ENCODE peak calls at places on chromosomes 16 and 17, in six cellular contexts. G is neural progenitor cell, F is thoracic aorta, L is tibial nerve, D is Caco-2, Q is lung. H is an unnamed sample.
A peak's percentile ranks its signal among the peaks of the same experiment; 100 is the strongest.

GRCh38 chr17:29250666-29251065 is 4.0 kb downstream of the CRYBA1 start:
- DNase-seq in G (no peak), F (no peak), L (no peak), D (no peak), Q (no peak), H (no peak)

GRCh38 chr16:78127130-78127529 is 27.7 kb downstream of the WWOX start:
- DNase-seq in G (no peak), F (no peak), L (no peak), D (no peak), Q (no peak), H (no peak)

GRCh38 chr17:81537856-81538555 is 9.8 kb downstream of the FSCN2 start:
- DNase-seq in G (no peak), F (no peak), L (no peak), D (no peak), Q (no peak), H (no peak)

GRCh38 chr17:8470447-8471047 is 34.9 kb downstream of the NDEL1 start:
- DNase-seq in G (no peak), F (no peak), L (no peak), D (no peak), Q (no peak), H (no peak)

GRCh38 chr16:6863135-6863534 is 469.5 kb upstream of the RBFOX1 start:
- DNase-seq in G (peak; percentile 52), F (no peak), L (no peak), D (no peak), Q (no peak), H (no peak)

GRCh38 chr17:10061131-10061581 is 137.2 kb downstream of the GAS7 start:
- DNase-seq in G (no peak), F (no peak), L (no peak), D (no peak), Q (no peak), H (no peak)

GRCh38 chr17:2076461-2076984 is 21.6 kb downstream of the HIC1 start:
- DNase-seq in G (no peak), F (no peak), L (no peak), D (no peak), Q (no peak), H (peak; percentile 26)

GRCh38 chr16:50690177-50690576 is 3.2 kb upstream of the NOD2 start:
- DNase-seq in G (no peak), F (no peak), L (no peak), D (no peak), Q (no peak), H (no peak)

GRCh38 chr17:78144736-78145641 is 1.2 kb upstream of the C17orf99 start:
- DNase-seq in G (no peak), F (no peak), L (no peak), D (no peak), Q (peak; percentile 90), H (no peak)

GRCh38 chr16:88697831-88698693 is 8.1 kb downstream of the RNF166 start:
- DNase-seq in G (no peak), F (no peak), L (no peak), D (peak; percentile 40), Q (no peak), H (no peak)

GRCh38 chr17:78484300-78485159 is 92.7 kb downstream of the DNAH17 start:
- DNase-seq in G (peak; percentile 69), F (no peak), L (no peak), D (peak; percentile 59), Q (no peak), H (peak; percentile 49)

GRCh38 chr16:85433477-85433876 is 179.6 kb upstream of the GSE1 start:
- DNase-seq in G (no peak), F (no peak), L (no peak), D (no peak), Q (no peak), H (no peak)
- H3K27me3 ChIP-seq in G (peaks cover 15% of the 10 kb centered on the region), F (no peaks in the 10 kb centered on the region), L (no peaks in the 10 kb centered on the region), D (no peaks in the 10 kb centered on the region), Q (no peaks in the 10 kb centered on the region), H (no peaks in the 10 kb centered on the region)

GRCh38 chr17:3796110-3796821 is 4.7 kb downstream of the ITGAE start:
- DNase-seq in G (no peak), F (no peak), L (no peak), D (no peak), Q (no peak), H (peak; percentile 92)
- H3K4me1 ChIP-seq in G (no peaks in the 10 kb centered on the region), F (peaks cover 6% of the 10 kb centered on the region), L (no peaks in the 10 kb centered on the region), D (no peaks in the 10 kb centered on the region), Q (no peaks in the 10 kb centered on the region), H (peaks cover 26% of the 10 kb centered on the region)

DNA sequence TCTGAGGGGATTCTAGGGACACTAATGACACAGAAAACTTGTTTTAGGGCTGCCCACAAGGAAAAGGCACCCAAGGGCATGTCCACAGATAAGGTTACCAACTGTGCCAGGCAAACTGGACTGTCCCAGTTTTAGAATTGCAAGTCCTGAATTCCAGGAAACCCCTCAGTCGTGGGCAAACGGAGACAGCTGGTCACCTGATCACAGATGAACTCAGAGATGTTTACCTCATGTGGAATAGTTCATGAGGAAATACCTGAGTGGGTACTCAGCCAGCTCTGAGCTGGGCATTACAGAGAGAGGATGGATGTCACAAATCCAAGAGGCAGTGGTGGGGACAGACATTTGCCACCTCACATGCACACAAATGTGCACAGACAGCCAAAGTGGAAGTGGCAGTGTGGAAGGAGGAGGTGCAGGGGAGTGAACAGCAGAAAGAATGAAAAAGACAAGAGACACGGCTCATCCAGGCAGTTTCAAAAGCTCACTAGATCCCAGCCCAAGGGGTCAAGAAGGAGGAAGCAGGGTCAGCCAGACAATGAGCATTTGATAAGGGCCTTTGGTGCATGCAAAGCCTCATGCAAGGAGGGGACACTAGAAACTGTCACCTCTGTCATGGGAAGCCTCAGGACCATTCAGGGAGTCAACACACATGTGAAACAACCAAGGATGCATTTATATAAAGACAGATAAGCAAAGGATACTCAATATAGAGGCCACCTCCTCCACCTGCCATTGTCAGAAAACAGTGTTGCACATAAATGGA is 24.8 kb downstream of the TTLL6 start:
- DNase-seq in G (no peak), F (no peak), L (no peak), D (no peak), Q (no peak), H (no peak)
- H3K27me3 ChIP-seq in G (peaks cover 44% of the 10 kb centered on the region), F (no peaks in the 10 kb centered on the region), L (peaks cover 28% of the 10 kb centered on the region), D (no peaks in the 10 kb centered on the region), Q (no peaks in the 10 kb centered on the region), H (peaks cover 3% of the 10 kb centered on the region)

DNA sequence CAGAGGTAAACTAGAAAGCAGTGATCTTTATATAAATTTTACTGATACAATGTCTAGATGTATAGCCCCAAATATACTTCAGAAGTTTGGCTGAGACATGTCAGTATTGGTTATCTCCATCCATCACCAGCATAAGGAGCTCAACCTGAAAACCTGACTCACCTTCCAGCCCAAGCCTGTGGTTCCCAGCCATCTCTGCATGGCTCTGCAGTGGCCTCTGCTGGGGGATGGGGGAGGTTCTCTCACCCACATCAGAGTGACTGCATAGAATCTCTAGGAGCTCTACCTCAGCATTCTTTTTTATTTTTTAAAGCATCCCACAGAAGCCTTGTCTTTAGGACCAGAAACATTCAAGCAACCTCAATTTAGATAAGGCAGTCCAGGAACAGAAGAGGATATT is 27.3 kb downstream of the USP7 start:
- DNase-seq in G (peak; percentile 61), F (no peak), L (no peak), D (peak; percentile 72), Q (no peak), H (peak; percentile 55)
- H3K4me1 ChIP-seq in G (peaks cover 3% of the 10 kb centered on the region), F (peaks cover 56% of the 10 kb centered on the region), L (peaks cover 28% of the 10 kb centered on the region), D (peaks cover 5% of the 10 kb centered on the region), Q (peaks cover 5% of the 10 kb centered on the region), H (peaks cover 63% of the 10 kb centered on the region)

GRCh38 chr16:1920727-1921155 is 2.5 kb upstream of the HS3ST6 start:
- DNase-seq in G (peak; percentile 93), F (no peak), L (no peak), D (peak; percentile 41), Q (peak; percentile 40), H (no peak)
- H3K27me3 ChIP-seq in G (peaks cover 92% of the 10 kb centered on the region), F (peaks cover 22% of the 10 kb centered on the region), L (peaks cover 86% of the 10 kb centered on the region), D (no peaks in the 10 kb centered on the region), Q (peaks cover 7% of the 10 kb centered on the region), H (peaks cover 26% of the 10 kb centered on the region)

DNA sequence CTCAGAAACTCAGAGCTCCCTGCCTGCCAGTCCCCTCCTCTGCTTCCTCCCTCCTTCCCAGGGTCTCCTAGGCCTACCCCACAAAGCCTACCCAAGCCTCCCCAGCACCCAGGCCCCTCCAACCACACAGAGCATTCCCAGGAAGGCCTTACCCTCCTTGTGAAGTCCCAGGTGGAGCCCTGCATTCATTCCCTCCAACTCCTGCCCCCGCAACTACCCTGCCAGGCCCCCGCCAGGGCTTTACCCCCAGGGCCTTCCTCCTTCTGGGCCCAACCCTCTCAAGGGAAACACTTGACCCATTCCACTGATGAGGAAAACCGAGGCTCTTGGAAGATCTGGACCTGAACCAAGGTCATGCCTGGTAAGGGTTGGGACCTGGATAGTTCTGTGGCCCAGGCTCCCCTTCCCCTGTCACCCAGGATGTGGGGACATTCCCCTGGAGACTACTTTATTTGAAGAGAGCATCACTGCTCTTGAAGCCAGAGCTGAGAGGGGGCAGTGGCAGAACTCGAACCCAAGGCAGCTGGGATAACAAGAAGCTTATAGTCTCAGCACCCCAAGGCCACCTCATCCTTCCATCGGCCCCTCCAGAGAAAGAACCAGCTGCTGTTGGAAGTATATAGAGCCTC is 12.5 kb downstream of the PLLP start:
- DNase-seq in G (no peak), F (no peak), L (no peak), D (no peak), Q (no peak), H (no peak)
- H3K4me1 ChIP-seq in G (peaks cover 33% of the 10 kb centered on the region), F (no peaks in the 10 kb centered on the region), L (peaks cover 31% of the 10 kb centered on the region), D (peaks cover 24% of the 10 kb centered on the region), Q (no peaks in the 10 kb centered on the region), H (peaks cover 29% of the 10 kb centered on the region)

GRCh38 chr17:74601944-74602572 is 10.0 kb upstream of the CD300LD start:
- DNase-seq in G (peak; percentile 53), F (no peak), L (peak; percentile 41), D (peak; percentile 55), Q (peak; percentile 38), H (peak; percentile 6)

GRCh38 chr17:74599023-74599399 is 6.9 kb upstream of the CD300LD start:
- DNase-seq in G (no peak), F (no peak), L (no peak), D (no peak), Q (no peak), H (no peak)

GRCh38 chr17:74598346-74599022 is 6.4 kb upstream of the CD300LD start:
- DNase-seq in G (no peak), F (no peak), L (no peak), D (no peak), Q (no peak), H (no peak)

GRCh38 chr17:74603032-74603635 is 11.1 kb upstream of the CD300LD start:
- DNase-seq in G (no peak), F (no peak), L (no peak), D (no peak), Q (no peak), H (no peak)

GRCh38 chr17:74599531-74599939 is 7.5 kb upstream of the CD300LD start:
- DNase-seq in G (no peak), F (no peak), L (no peak), D (no peak), Q (no peak), H (no peak)
- H3K27me3 ChIP-seq in G (no peaks in the 10 kb centered on the region), F (no peaks in the 10 kb centered on the region), L (peaks cover 18% of the 10 kb centered on the region), D (peaks cover 1% of the 10 kb centered on the region), Q (no peaks in the 10 kb centered on the region), H (peaks cover 7% of the 10 kb centered on the region)

GRCh38 chr17:35486920-35487727 is 38.6 kb upstream of the SLFN13 start:
- DNase-seq in G (no peak), F (no peak), L (peak; percentile 15), D (no peak), Q (peak; percentile 69), H (peak; percentile 71)
- H3K4me1 ChIP-seq in G (no peaks in the 10 kb centered on the region), F (peaks cover 14% of the 10 kb centered on the region), L (peaks cover 5% of the 10 kb centered on the region), D (no peaks in the 10 kb centered on the region), Q (no peaks in the 10 kb centered on the region), H (peaks cover 31% of the 10 kb centered on the region)